ENCODE peak calls at places on chromosomes 6 and 20, in five cellular contexts. One of them, this sample, is unnamed.

GRCh38 chr6:139240161-139241010 is 51.4 kb downstream of the TXLNB start:
- DNase-seq in mesothelial cell of epicardium: no peak
- DNase-seq in choroid plexus epithelial cell: peak; percentile 92
- DNase-seq in keratinocyte: no peak
- DNase-seq in dorsolateral prefrontal cortex: no peak
- DNase-seq in this sample: no peak

GRCh38 chr20:44858959-44859358 is 26.5 kb upstream of the YWHAB start:
- DNase-seq in mesothelial cell of epicardium: no peak
- DNase-seq in choroid plexus epithelial cell: peak; percentile 7
- DNase-seq in keratinocyte: no peak
- DNase-seq in dorsolateral prefrontal cortex: no peak
- DNase-seq in this sample: no peak

GRCh38 chr20:6583134-6583738 is 184.2 kb upstream of the BMP2 start:
- DNase-seq in mesothelial cell of epicardium: no peak
- DNase-seq in choroid plexus epithelial cell: peak; percentile 78
- DNase-seq in keratinocyte: no peak
- DNase-seq in dorsolateral prefrontal cortex: no peak
- DNase-seq in this sample: peak; percentile 46

GRCh38 chr6:89999995-90000825 is 105.9 kb downstream of the GJA10 start:
- DNase-seq in mesothelial cell of epicardium: no peak
- DNase-seq in choroid plexus epithelial cell: no peak
- DNase-seq in keratinocyte: no peak
- DNase-seq in dorsolateral prefrontal cortex: no peak
- DNase-seq in this sample: no peak

GRCh38 chr6:135299256-135299655 is 118.1 kb downstream of the MYB start:
- DNase-seq in mesothelial cell of epicardium: no peak
- DNase-seq in choroid plexus epithelial cell: peak; percentile 88
- DNase-seq in keratinocyte: no peak
- DNase-seq in dorsolateral prefrontal cortex: no peak
- DNase-seq in this sample: no peak

GRCh38 chr20:63023836-63024571 is 17.2 kb upstream of the BHLHE23 start:
- DNase-seq in mesothelial cell of epicardium: peak; percentile 18
- DNase-seq in choroid plexus epithelial cell: no peak
- DNase-seq in keratinocyte: no peak
- DNase-seq in dorsolateral prefrontal cortex: peak; percentile 11
- DNase-seq in this sample: no peak

GRCh38 chr6:72182337-72183246 is 296.2 kb downstream of the RIMS1 start:
- DNase-seq in mesothelial cell of epicardium: peak; percentile 37
- DNase-seq in choroid plexus epithelial cell: peak; percentile 30
- DNase-seq in keratinocyte: no peak
- DNase-seq in dorsolateral prefrontal cortex: peak; percentile 53
- DNase-seq in this sample: peak; percentile 31

GRCh38 chr20:25361287-25361683 is 29.4 kb downstream of the ABHD12 start:
- DNase-seq in mesothelial cell of epicardium: no peak
- DNase-seq in choroid plexus epithelial cell: no peak
- DNase-seq in keratinocyte: no peak
- DNase-seq in dorsolateral prefrontal cortex: no peak
- DNase-seq in this sample: no peak

GRCh38 chr6:104597541-104598050 is 262.1 kb downstream of the HACE1 start:
- DNase-seq in mesothelial cell of epicardium: no peak
- DNase-seq in choroid plexus epithelial cell: no peak
- DNase-seq in keratinocyte: no peak
- DNase-seq in dorsolateral prefrontal cortex: no peak
- DNase-seq in this sample: no peak

GRCh38 chr6:102204336-102204735 is 810.8 kb downstream of the GRIK2 start:
- DNase-seq in mesothelial cell of epicardium: no peak
- DNase-seq in choroid plexus epithelial cell: no peak
- DNase-seq in keratinocyte: no peak
- DNase-seq in dorsolateral prefrontal cortex: no peak
- DNase-seq in this sample: no peak

GRCh38 chr6:33392979-33393378 is 1.4 kb downstream of the KIFC1 start:
- DNase-seq in mesothelial cell of epicardium: no peak
- DNase-seq in choroid plexus epithelial cell: no peak
- DNase-seq in keratinocyte: no peak
- DNase-seq in dorsolateral prefrontal cortex: no peak
- DNase-seq in this sample: no peak

GRCh38 chr6:18562726-18563125 is 175.6 kb downstream of the RNF144B start:
- DNase-seq in mesothelial cell of epicardium: no peak
- DNase-seq in choroid plexus epithelial cell: no peak
- DNase-seq in keratinocyte: no peak
- DNase-seq in dorsolateral prefrontal cortex: no peak
- DNase-seq in this sample: no peak

GRCh38 chr6:112936476-112936875 is 589.3 kb downstream of the RFPL4B start:
- DNase-seq in mesothelial cell of epicardium: no peak
- DNase-seq in choroid plexus epithelial cell: peak; percentile 88
- DNase-seq in keratinocyte: no peak
- DNase-seq in dorsolateral prefrontal cortex: no peak
- DNase-seq in this sample: no peak

GRCh38 chr6:168078199-168078942 is 641 bp downstream of the FRMD1 start:
- DNase-seq in mesothelial cell of epicardium: no peak
- DNase-seq in choroid plexus epithelial cell: no peak
- DNase-seq in keratinocyte: no peak
- DNase-seq in dorsolateral prefrontal cortex: no peak
- DNase-seq in this sample: no peak

GRCh38 chr6:168799067-168799466 is 358.1 kb downstream of the SMOC2 start:
- DNase-seq in mesothelial cell of epicardium: no peak
- DNase-seq in choroid plexus epithelial cell: no peak
- DNase-seq in keratinocyte: no peak
- DNase-seq in dorsolateral prefrontal cortex: no peak
- DNase-seq in this sample: no peak

GRCh38 chr6:30349411-30350177 is 4.6 kb downstream of the RPP21 start:
- DNase-seq in mesothelial cell of epicardium: no peak
- DNase-seq in choroid plexus epithelial cell: no peak
- DNase-seq in keratinocyte: no peak
- DNase-seq in dorsolateral prefrontal cortex: no peak
- DNase-seq in this sample: no peak
- TF ChIP-seq CTCF in mesothelial cell of epicardium: no peak
- TF ChIP-seq CTCF in choroid plexus epithelial cell: peak; percentile 29
- TF ChIP-seq CTCF in keratinocyte: no peak
- TF ChIP-seq CTCF in dorsolateral prefrontal cortex: no peak
- TF ChIP-seq CTCF in this sample: no peak

GRCh38 chr6:17505062-17505476 is 95.0 kb upstream of the FAM8A1 start:
- DNase-seq in mesothelial cell of epicardium: no peak
- DNase-seq in choroid plexus epithelial cell: peak; percentile 61
- DNase-seq in keratinocyte: no peak
- DNase-seq in dorsolateral prefrontal cortex: no peak
- DNase-seq in this sample: no peak
- TF ChIP-seq CTCF in mesothelial cell of epicardium: no peak
- TF ChIP-seq CTCF in choroid plexus epithelial cell: peak; percentile 44
- TF ChIP-seq CTCF in keratinocyte: no peak
- TF ChIP-seq CTCF in dorsolateral prefrontal cortex: no peak
- TF ChIP-seq CTCF in this sample: no peak

GRCh38 chr20:34302723-34303528 is at the start of gene AHCY:
- DNase-seq in mesothelial cell of epicardium: peak; percentile 91
- DNase-seq in choroid plexus epithelial cell: peak; percentile 98
- DNase-seq in keratinocyte: peak; percentile 85
- DNase-seq in dorsolateral prefrontal cortex: peak; percentile 96
- DNase-seq in this sample: peak; percentile 96

GRCh38 chr20:34301587-34302311 is 1.4 kb downstream of the AHCY start:
- DNase-seq in mesothelial cell of epicardium: no peak
- DNase-seq in choroid plexus epithelial cell: no peak
- DNase-seq in keratinocyte: no peak
- DNase-seq in dorsolateral prefrontal cortex: no peak
- DNase-seq in this sample: no peak

GRCh38 chr20:34299925-34300806 is 3.0 kb downstream of the AHCY start:
- DNase-seq in mesothelial cell of epicardium: no peak
- DNase-seq in choroid plexus epithelial cell: peak; percentile 30
- DNase-seq in keratinocyte: no peak
- DNase-seq in dorsolateral prefrontal cortex: no peak
- DNase-seq in this sample: no peak

GRCh38 chr20:34300809-34301586 is 2.2 kb downstream of the AHCY start:
- DNase-seq in mesothelial cell of epicardium: no peak
- DNase-seq in choroid plexus epithelial cell: no peak
- DNase-seq in keratinocyte: no peak
- DNase-seq in dorsolateral prefrontal cortex: no peak
- DNase-seq in this sample: no peak

DNA sequence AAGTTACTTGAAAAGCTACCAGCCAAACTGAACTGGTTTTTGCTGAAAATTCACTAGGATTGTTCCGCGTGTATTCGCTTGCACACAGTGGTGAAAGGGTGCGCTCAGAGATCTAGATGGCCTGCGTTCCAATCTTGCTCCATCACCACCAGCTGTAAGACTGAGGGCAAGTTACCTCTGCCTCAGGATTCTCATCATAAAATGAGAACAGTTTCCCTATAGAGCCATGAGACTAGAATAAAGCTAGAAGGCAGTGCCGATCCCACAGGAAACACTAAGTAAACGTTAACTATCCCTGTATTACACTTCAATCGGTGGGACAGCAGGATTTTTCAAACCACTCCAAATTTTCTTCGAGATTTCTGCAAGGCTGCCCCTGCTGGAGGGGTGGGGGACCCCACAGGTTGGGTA is 838 bp downstream of the AHCY start:
- DNase-seq in mesothelial cell of epicardium: no peak
- DNase-seq in choroid plexus epithelial cell: peak; percentile 53
- DNase-seq in keratinocyte: no peak
- DNase-seq in dorsolateral prefrontal cortex: no peak
- DNase-seq in this sample: no peak
- TF ChIP-seq CTCF in mesothelial cell of epicardium: no peak
- TF ChIP-seq CTCF in choroid plexus epithelial cell: peak; percentile 7
- TF ChIP-seq CTCF in keratinocyte: no peak
- TF ChIP-seq CTCF in dorsolateral prefrontal cortex: no peak
- TF ChIP-seq CTCF in this sample: no peak

DNA sequence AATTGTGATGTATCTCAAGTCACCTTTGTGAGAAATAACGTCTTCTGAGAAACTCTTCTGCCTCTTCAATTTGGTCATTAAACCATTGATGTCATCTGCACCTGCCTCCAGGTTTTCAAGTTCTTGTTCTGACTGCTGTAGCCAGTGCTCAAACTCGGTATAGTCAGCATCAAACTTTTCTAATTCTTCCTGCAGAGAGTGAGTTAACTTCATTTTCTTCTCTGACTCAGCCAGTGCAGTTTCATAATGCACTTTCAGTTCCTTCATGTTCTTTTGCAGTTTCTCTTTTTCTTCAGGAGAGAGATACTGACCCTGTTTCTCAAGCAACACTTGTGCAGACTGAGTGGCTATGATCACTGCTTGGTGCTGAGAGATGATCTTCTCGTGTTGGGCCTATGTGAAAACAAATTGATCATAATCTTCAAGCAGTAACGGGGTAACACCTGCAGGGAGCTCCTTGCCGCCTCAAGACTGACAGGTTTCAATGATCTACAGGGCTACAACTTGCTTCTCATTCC is 48.8 kb downstream of the DST start:
- DNase-seq in mesothelial cell of epicardium: no peak
- DNase-seq in choroid plexus epithelial cell: peak; percentile 49
- DNase-seq in keratinocyte: no peak
- DNase-seq in dorsolateral prefrontal cortex: no peak
- DNase-seq in this sample: peak; percentile 70
- TF ChIP-seq CTCF in mesothelial cell of epicardium: no peak
- TF ChIP-seq CTCF in choroid plexus epithelial cell: no peak
- TF ChIP-seq CTCF in keratinocyte: no peak
- TF ChIP-seq CTCF in dorsolateral prefrontal cortex: no peak
- TF ChIP-seq CTCF in this sample: no peak

DNA sequence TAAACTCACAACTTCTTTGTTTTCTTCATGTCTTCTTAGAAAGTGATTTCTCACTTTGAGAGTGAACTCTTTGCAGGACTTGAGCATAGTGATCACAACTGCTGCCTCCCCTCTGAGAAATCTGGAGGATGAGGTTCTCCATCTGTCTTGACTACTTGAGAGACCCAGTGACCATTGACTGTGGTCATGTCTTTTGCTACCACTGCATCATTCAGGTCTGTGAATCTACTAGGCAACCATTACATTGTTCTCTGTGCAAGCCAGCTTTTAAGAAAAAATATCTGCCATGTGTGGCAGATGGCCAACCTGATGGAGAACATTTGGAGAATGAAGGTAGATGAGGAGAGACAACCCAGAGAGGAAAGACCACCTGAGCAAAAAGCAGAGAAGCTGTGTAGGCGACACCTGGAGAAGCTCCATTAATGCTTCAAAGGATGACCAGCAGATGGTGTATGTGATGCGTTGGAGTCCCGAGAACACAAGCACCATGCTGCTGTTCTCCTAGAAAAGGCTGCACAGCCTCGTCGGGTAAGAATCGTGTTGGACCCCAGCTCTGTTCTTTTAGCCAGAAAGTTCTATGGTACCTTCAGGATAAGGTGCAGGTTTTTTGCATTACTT is 25.1 kb upstream of the TRIM26 start:
- DNase-seq in mesothelial cell of epicardium: no peak
- DNase-seq in choroid plexus epithelial cell: peak; percentile 59
- DNase-seq in keratinocyte: no peak
- DNase-seq in dorsolateral prefrontal cortex: no peak
- DNase-seq in this sample: peak; percentile 49
- TF ChIP-seq CTCF in mesothelial cell of epicardium: no peak
- TF ChIP-seq CTCF in choroid plexus epithelial cell: peak; percentile 68
- TF ChIP-seq CTCF in keratinocyte: peak; percentile 70
- TF ChIP-seq CTCF in dorsolateral prefrontal cortex: peak; percentile 25
- TF ChIP-seq CTCF in this sample: peak; percentile 67

GRCh38 chr6:3252369-3252768 is 6.4 kb upstream of the PSMG4 start:
- DNase-seq in mesothelial cell of epicardium: no peak
- DNase-seq in choroid plexus epithelial cell: no peak
- DNase-seq in keratinocyte: no peak
- DNase-seq in dorsolateral prefrontal cortex: no peak
- DNase-seq in this sample: no peak
- TF ChIP-seq CTCF in mesothelial cell of epicardium: no peak
- TF ChIP-seq CTCF in choroid plexus epithelial cell: no peak
- TF ChIP-seq CTCF in keratinocyte: no peak
- TF ChIP-seq CTCF in dorsolateral prefrontal cortex: no peak
- TF ChIP-seq CTCF in this sample: no peak

GRCh38 chr20:20465259-20465658 is 97.4 kb downstream of the INSM1 start:
- DNase-seq in mesothelial cell of epicardium: no peak
- DNase-seq in choroid plexus epithelial cell: peak; percentile 31
- DNase-seq in keratinocyte: no peak
- DNase-seq in dorsolateral prefrontal cortex: no peak
- DNase-seq in this sample: no peak
- TF ChIP-seq CTCF in mesothelial cell of epicardium: no peak
- TF ChIP-seq CTCF in choroid plexus epithelial cell: peak; percentile 67
- TF ChIP-seq CTCF in keratinocyte: peak; percentile 54
- TF ChIP-seq CTCF in dorsolateral prefrontal cortex: peak; percentile 64
- TF ChIP-seq CTCF in this sample: peak; percentile 44

GRCh38 chr6:140857734-140858380 is 1274.9 kb upstream of the GJE1 start:
- DNase-seq in mesothelial cell of epicardium: no peak
- DNase-seq in choroid plexus epithelial cell: peak; percentile 99
- DNase-seq in keratinocyte: no peak
- DNase-seq in dorsolateral prefrontal cortex: no peak
- DNase-seq in this sample: no peak

GRCh38 chr6:140854363-140854762 is 1278.4 kb upstream of the GJE1 start:
- DNase-seq in mesothelial cell of epicardium: no peak
- DNase-seq in choroid plexus epithelial cell: no peak
- DNase-seq in keratinocyte: no peak
- DNase-seq in dorsolateral prefrontal cortex: no peak
- DNase-seq in this sample: no peak

GRCh38 chr6:140855520-140855919 is 1277.2 kb upstream of the GJE1 start:
- DNase-seq in mesothelial cell of epicardium: no peak
- DNase-seq in choroid plexus epithelial cell: peak; percentile 22
- DNase-seq in keratinocyte: no peak
- DNase-seq in dorsolateral prefrontal cortex: no peak
- DNase-seq in this sample: no peak

DNA sequence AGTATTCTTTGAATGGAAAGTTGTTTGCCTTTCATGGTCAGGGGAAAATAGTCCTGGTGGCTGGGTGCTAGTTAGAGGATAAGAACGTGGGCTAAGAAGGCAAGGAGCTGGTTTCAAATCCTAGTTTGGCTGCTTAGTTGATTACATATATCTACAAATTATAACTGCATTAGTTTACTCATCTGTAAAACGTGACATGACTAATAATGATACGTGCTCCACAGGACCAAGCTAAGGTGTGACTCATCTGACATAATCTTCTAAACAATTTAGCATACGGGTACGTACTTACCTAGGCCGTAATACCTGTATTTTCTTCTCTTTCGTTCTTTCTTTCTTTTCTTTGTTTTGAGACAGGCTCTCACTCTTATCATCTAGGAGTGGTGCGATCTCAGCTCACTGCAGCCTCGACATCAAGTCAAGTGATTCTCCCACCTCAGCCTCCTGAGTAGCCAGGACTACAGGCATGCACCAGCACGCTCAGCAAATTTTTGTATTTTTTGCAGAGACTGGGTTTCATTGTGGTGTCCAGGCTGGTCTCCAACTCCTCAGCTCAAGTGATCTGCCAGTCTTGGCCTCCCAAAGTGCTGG is 1274.2 kb upstream of the GJE1 start:
- DNase-seq in mesothelial cell of epicardium: no peak
- DNase-seq in choroid plexus epithelial cell: no peak
- DNase-seq in keratinocyte: peak; percentile 17
- DNase-seq in dorsolateral prefrontal cortex: no peak
- DNase-seq in this sample: no peak
- TF ChIP-seq CTCF in mesothelial cell of epicardium: no peak
- TF ChIP-seq CTCF in choroid plexus epithelial cell: no peak
- TF ChIP-seq CTCF in keratinocyte: no peak
- TF ChIP-seq CTCF in dorsolateral prefrontal cortex: no peak
- TF ChIP-seq CTCF in this sample: no peak

This sample was measured in GM10248.